ENCODE peak calls at places on chromosomes 13 and 19, in four cellular contexts. L is GM23338, R is IMR-90, Q is foreskin fibroblast. K is an unnamed sample.
A peak's percentile ranks its signal among the peaks of the same experiment; 100 is the strongest.

GRCh38 chr13:93496985-93497673 is 270.5 kb downstream of the GPC6 start:
- DNase-seq in L (no peak), R (no peak), Q (no peak), K (no peak)

GRCh38 chr19:51566489-51567100 is 4.5 kb upstream of the ZNF175 start:
- DNase-seq in L (no peak), R (no peak), Q (no peak), K (no peak)

GRCh38 chr13:73914119-73914518 is 220.1 kb downstream of the KLF12 start:
- DNase-seq in L (no peak), R (no peak), Q (no peak), K (no peak)

GRCh38 chr13:97844151-97844550 is 109.3 kb upstream of the IPO5 start:
- DNase-seq in L (no peak), R (no peak), Q (no peak), K (no peak)

GRCh38 chr13:30895773-30896172 is 10.3 kb upstream of the MEDAG start:
- DNase-seq in L (peak; percentile 34), R (peak; percentile 92), Q (peak; percentile 82), K (no peak)

GRCh38 chr13:79709526-79709925 is 228.6 kb downstream of the NDFIP2 start:
- DNase-seq in L (no peak), R (peak; percentile 13), Q (no peak), K (no peak)

GRCh38 chr13:53201454-53202225 is 173.0 kb downstream of the OLFM4 start:
- DNase-seq in L (peak; percentile 65), R (no peak), Q (no peak), K (no peak)

GRCh38 chr13:111845621-111846351 is 221.2 kb upstream of the SOX1 start:
- DNase-seq in L (peak; percentile 82), R (no peak), Q (no peak), K (no peak)

GRCh38 chr13:24709186-24709913 is 29.1 kb downstream of the ATP12A start:
- DNase-seq in L (peak; percentile 26), R (no peak), Q (no peak), K (no peak)

GRCh38 chr19:2016041-2016807 is 710 bp upstream of the BTBD2 start:
- DNase-seq in L (peak; percentile 67), R (peak; percentile 81), Q (peak; percentile 86), K (no peak)

GRCh38 chr19:38737921-38738731 is 6.1 kb downstream of the CAPN12 start:
- DNase-seq in L (no peak), R (no peak), Q (no peak), K (no peak)
- TF ChIP-seq CTCF in L (no peak), R (no peak), Q (no peak), K (no peak)

DNA sequence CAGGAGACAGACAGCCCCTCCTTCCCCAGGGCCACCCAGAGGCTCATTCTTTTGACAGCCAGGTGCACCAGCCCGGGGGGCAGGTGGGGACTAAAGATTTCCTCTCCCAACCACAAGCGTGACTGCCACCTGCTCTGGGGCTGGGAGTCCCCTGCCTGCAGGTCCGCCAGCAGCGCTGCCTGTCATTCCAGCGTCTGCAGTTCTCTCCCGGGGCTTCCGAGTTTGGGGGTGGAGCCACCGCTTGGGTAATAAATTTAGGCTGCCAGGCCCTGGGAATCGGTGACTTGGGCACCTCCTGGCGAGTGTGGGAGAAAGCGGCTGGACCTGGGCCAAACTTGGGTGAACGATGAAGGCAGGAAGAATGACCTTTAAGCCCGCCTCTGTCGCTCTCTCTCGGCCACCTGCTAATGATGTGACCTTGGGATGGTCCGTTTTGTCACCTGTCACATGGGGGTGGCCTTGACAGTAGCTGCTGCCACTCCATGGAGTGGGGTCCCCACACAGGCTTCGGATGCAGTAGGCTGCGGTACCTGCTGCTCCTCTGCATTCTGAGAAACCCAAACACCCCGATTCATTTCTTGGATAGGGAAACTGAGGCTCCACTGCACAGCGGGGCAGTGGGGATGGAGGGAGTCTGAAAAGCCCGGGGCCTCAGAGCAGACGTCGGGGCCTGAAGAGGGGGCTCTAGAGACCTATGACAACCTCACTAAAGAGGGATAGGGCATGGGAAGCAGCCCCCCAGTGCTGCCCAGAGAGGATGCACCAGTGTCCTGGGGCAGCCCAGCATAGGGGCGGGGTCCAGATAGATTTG is 12.8 kb downstream of the FUT6 start:
- DNase-seq in L (peak; percentile 85), R (no peak), Q (peak; percentile 12), K (no peak)
- TF ChIP-seq CTCF in L (peak; percentile 15), R (peak; percentile 15), Q (no peak), K (no peak)

GRCh38 chr13:99601535-99601934 is 100.3 kb downstream of the TM9SF2 start:
- DNase-seq in L (no peak), R (no peak), Q (no peak), K (no peak)

GRCh38 chr13:99606322-99607089 is 105.2 kb downstream of the TM9SF2 start:
- DNase-seq in L (peak; percentile 87), R (peak; percentile 71), Q (peak; percentile 78), K (peak; percentile 95)

GRCh38 chr13:99608345-99608744 is 107.1 kb downstream of the TM9SF2 start:
- DNase-seq in L (no peak), R (no peak), Q (no peak), K (no peak)

GRCh38 chr13:99604636-99605035 is 103.4 kb downstream of the TM9SF2 start:
- DNase-seq in L (no peak), R (no peak), Q (no peak), K (no peak)

DNA sequence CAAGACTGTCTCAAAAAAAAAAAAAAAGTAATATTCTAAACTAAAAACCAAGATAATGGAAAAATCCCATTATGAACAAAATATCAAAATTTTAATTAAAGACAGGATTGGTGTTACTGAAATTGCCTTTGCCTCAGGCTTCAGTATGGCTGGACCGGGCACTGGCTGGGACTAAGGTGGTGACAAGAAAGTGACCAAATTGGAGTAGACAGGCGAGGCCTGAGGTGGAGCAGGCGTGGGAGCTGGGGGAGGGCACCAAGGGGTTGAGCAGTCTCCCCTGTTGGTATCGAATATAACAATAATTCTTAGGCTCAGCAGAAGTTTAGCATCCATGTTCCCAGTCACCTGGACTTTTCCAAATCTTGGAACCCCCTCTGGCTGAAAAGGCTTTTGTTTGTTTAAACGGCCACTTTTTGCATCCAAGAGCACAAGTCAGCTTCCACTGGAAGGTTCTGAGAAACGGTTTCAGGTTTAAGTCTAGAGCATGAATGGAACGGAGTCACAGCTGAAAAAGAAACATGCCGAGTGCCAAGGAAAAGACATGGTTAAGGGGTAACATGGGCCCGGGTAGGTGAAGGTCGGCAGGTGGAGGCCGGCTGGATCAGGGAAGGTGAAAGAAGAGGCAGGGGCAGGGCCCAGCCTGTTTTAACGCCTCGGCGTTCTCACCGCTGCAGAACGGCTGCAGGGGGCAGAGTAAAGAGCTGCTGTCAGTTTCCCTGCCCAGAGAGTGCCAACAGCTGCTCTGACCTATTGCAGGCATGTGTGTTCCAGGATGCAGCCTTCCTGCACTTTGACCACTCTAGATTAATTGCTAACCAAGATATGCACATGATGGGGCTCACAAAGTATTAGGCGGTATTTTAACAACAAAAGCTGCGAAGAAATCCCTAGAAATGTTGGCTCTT is 104.4 kb downstream of the TM9SF2 start:
- DNase-seq in L (peak; percentile 75), R (no peak), Q (no peak), K (no peak)
- TF ChIP-seq CTCF in L (peak; percentile 29), R (no peak), Q (no peak), K (peak; percentile 23)

GRCh38 chr19:4622695-4623421 is 16.5 kb upstream of the TNFAIP8L1 start:
- DNase-seq in L (peak; percentile 62), R (no peak), Q (no peak), K (no peak)

GRCh38 chr19:4620675-4621074 is 18.6 kb upstream of the TNFAIP8L1 start:
- DNase-seq in L (no peak), R (no peak), Q (no peak), K (no peak)

GRCh38 chr19:4619668-4620294 is 19.5 kb upstream of the TNFAIP8L1 start:
- DNase-seq in L (no peak), R (no peak), Q (no peak), K (no peak)

GRCh38 chr19:4624301-4624700 is 15.0 kb upstream of the TNFAIP8L1 start:
- DNase-seq in L (no peak), R (no peak), Q (no peak), K (no peak)

DNA sequence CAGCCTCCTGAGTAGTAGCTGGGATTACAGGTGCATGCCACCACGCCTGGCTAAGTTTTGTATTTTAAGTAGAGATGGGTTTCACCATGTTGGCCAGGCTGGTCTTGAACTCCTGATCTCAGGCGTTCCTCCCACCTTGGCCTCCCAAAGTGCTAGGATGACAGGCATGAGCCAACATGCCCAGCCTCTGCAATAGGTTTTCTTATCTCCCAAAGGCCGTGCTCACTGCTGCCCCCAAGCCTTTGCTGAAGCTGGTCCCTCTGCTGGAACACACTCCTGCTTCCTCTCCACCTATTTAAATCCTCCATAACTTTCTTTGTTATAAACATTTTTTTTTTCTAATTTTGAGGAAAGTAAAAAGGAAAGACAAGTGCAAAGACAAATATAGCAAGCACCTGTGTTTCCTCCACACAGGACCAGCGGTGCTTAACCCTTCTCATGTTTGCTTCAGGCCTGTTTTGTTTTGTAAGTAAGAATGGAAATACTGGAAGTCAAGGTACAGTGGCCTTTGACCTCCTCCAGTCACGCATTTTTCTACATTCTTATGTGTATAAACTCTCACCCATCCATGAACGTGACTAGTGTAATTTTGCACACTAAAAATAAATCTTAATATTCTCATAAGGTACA is 14.5 kb upstream of the TNFAIP8L1 start:
- DNase-seq in L (peak; percentile 73), R (peak; percentile 32), Q (no peak), K (no peak)
- TF ChIP-seq CTCF in L (peak; percentile 61), R (peak; percentile 35), Q (peak; percentile 35), K (no peak)

DNA sequence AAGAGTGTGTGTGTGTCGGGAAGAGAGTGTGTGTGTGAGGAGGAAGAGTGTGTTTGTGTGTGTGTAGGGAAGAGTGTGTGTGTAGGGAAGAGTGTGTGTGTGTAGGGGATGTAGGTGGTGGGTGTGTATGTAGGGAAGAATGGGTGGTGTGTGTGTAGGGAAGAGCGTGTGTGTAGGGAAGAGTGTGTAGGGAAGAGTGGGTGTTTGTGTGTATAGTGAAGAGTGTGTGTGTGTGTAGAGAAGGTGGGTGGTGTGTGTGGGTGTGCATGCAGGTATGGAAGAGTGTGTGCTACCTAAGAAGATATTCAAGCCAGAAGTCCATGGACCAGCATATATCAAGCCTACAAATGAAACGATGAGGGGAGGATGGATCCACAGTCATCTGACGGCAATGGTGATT is 265.8 kb downstream of the FGF9 start:
- DNase-seq in L (no peak), R (no peak), Q (no peak), K (no peak)
- TF ChIP-seq CTCF in L (no peak), R (no peak), Q (no peak), K (no peak)